ENCODE peak calls at places on chromosome 3, in seven cellular contexts. One of them, this sample, is unnamed.

GRCh38 chr3:4953119-4953518 is 26.1 kb upstream of the BHLHE40 start:
- DNase-seq in NCI-H2081: no peak
- DNase-seq in NCI-H1105: no peak
- DNase-seq in NCI-H1092: no peak
- DNase-seq in GM18507: no peak
- DNase-seq in HTR-8/SVneo: no peak
- DNase-seq in CD8-positive, alpha-beta T cell: no peak
- DNase-seq in this sample: no peak

GRCh38 chr3:14832975-14833722 is 14.4 kb downstream of the FGD5 start:
- DNase-seq in CD8-positive, alpha-beta T cell: no peak
- DNase-seq in NCI-H2081: no peak
- DNase-seq in HTR-8/SVneo: no peak
- DNase-seq in NCI-H1092: no peak
- DNase-seq in GM18507: no peak
- DNase-seq in NCI-H1105: no peak
- DNase-seq in this sample: no peak

GRCh38 chr3:99128740-99129505 is 227.4 kb upstream of the DCBLD2 start:
- DNase-seq in NCI-H1105: no peak
- DNase-seq in NCI-H2081: no peak
- DNase-seq in GM18507: no peak
- DNase-seq in HTR-8/SVneo: peak; percentile 40
- DNase-seq in NCI-H1092: no peak
- DNase-seq in CD8-positive, alpha-beta T cell: no peak
- DNase-seq in this sample: no peak

GRCh38 chr3:105458518-105459215 is 92.0 kb downstream of the ALCAM start:
- DNase-seq in NCI-H2081: no peak
- DNase-seq in HTR-8/SVneo: no peak
- DNase-seq in CD8-positive, alpha-beta T cell: no peak
- DNase-seq in NCI-H1092: no peak
- DNase-seq in GM18507: no peak
- DNase-seq in NCI-H1105: no peak
- DNase-seq in this sample: no peak

GRCh38 chr3:71077070-71077469 is 506.5 kb downstream of the FOXP1 start:
- DNase-seq in NCI-H1105: no peak
- DNase-seq in NCI-H2081: no peak
- DNase-seq in NCI-H1092: no peak
- DNase-seq in GM18507: no peak
- DNase-seq in CD8-positive, alpha-beta T cell: no peak
- DNase-seq in HTR-8/SVneo: no peak
- DNase-seq in this sample: no peak

GRCh38 chr3:36906504-36907149 is 38.2 kb downstream of the TRANK1 start:
- DNase-seq in CD8-positive, alpha-beta T cell: no peak
- DNase-seq in HTR-8/SVneo: no peak
- DNase-seq in GM18507: no peak
- DNase-seq in NCI-H2081: no peak
- DNase-seq in NCI-H1105: no peak
- DNase-seq in NCI-H1092: no peak
- DNase-seq in this sample: no peak

GRCh38 chr3:190120161-190121060 is at the start of gene P3H2:
- DNase-seq in NCI-H1092: peak; percentile 48
- DNase-seq in HTR-8/SVneo: peak; percentile 83
- DNase-seq in GM18507: no peak
- DNase-seq in NCI-H1105: peak; percentile 89
- DNase-seq in NCI-H2081: peak; percentile 74
- DNase-seq in CD8-positive, alpha-beta T cell: no peak
- DNase-seq in this sample: peak; percentile 42

GRCh38 chr3:127707777-127708438 is 35.2 kb downstream of the ABTB1 start:
- DNase-seq in NCI-H1105: no peak
- DNase-seq in CD8-positive, alpha-beta T cell: no peak
- DNase-seq in HTR-8/SVneo: no peak
- DNase-seq in NCI-H2081: no peak
- DNase-seq in NCI-H1092: no peak
- DNase-seq in GM18507: no peak
- DNase-seq in this sample: no peak

GRCh38 chr3:150370129-150370602 is 37.9 kb upstream of the TSC22D2 start:
- DNase-seq in NCI-H1105: no peak
- DNase-seq in NCI-H2081: no peak
- DNase-seq in CD8-positive, alpha-beta T cell: no peak
- DNase-seq in NCI-H1092: no peak
- DNase-seq in HTR-8/SVneo: peak; percentile 72
- DNase-seq in GM18507: no peak
- DNase-seq in this sample: no peak

GRCh38 chr3:30349507-30349906 is 256.9 kb upstream of the TGFBR2 start:
- DNase-seq in GM18507: no peak
- DNase-seq in CD8-positive, alpha-beta T cell: no peak
- DNase-seq in NCI-H1105: no peak
- DNase-seq in HTR-8/SVneo: no peak
- DNase-seq in NCI-H2081: peak; percentile 28
- DNase-seq in NCI-H1092: no peak
- DNase-seq in this sample: no peak